ENCODE peak calls at places on chromosomes 5 and 9, in ten cellular contexts. O is glutamatergic neuron; T is ovary; P is lower leg skin; N is T-helper 2 cell; M is hippocampal formation; Z is stimulated activated CD4-positive, alpha-beta T cell treated with anti-CD3 and anti-CD28 coated beads, Interleukin-12 subunit alpha, Interleukin-12 subunit beta, amount 100 ng/mL, for 4 hours; Y is suprapubic skin; L is GM13977; I is activated CD4-positive, alpha-beta memory T cell treated with anti-CD3 and anti-CD28 coated beads for 36 hours. A is an unnamed sample.
A peak's percentile ranks its signal among the peaks of the same experiment; 100 is the strongest.

GRCh38 chr5:123754903-123755302 is 242.9 kb downstream of the CSNK1G3 start:
- DNase-seq in M (no peak), L (no peak), N (no peak), O (no peak), P (no peak), Z (no peak), T (no peak), Y (no peak), I (no peak), A (no peak)

GRCh38 chr5:76701298-76701697 is 14.6 kb upstream of the F2R start:
- DNase-seq in O (no peak), M (no peak), P (peak; percentile 80), T (no peak), L (no peak), I (no peak), N (no peak), Y (no peak), Z (no peak), A (no peak)

GRCh38 chr5:144142030-144142825 is 28.2 kb downstream of the YIPF5 start:
- DNase-seq in T (no peak), Z (no peak), I (no peak), Y (no peak), M (no peak), O (no peak), N (no peak), L (peak; percentile 38), P (no peak), A (no peak)

GRCh38 chr9:13244190-13244589 is 35.3 kb downstream of the MPDZ start:
- DNase-seq in I (no peak), M (no peak), N (no peak), P (no peak), Z (no peak), Y (no peak), L (no peak), O (no peak), T (no peak), A (no peak)

GRCh38 chr5:9543266-9543925 is 2.5 kb downstream of the SEMA5A start:
- DNase-seq in P (no peak), O (no peak), Z (no peak), L (no peak), I (no peak), M (no peak), N (no peak), Y (no peak), T (no peak), A (no peak)

GRCh38 chr9:86794356-86795046 is 152.8 kb downstream of the GAS1 start:
- DNase-seq in Y (no peak), O (no peak), Z (no peak), I (no peak), L (no peak), P (no peak), M (no peak), T (peak; percentile 47), N (no peak), A (no peak)

GRCh38 chr9:134061688-134062371 is 6.0 kb downstream of the BRD3 start:
- DNase-seq in Z (no peak), O (peak; percentile 49), Y (no peak), M (no peak), I (no peak), T (peak; percentile 29), L (no peak), N (no peak), P (no peak), A (peak; percentile 17)

GRCh38 chr9:20551835-20552234 is 70.5 kb downstream of the MLLT3 start:
- DNase-seq in Z (no peak), M (no peak), N (no peak), T (no peak), P (no peak), O (no peak), L (peak; percentile 22), Y (no peak), I (peak; percentile 58), A (no peak)

GRCh38 chr9:4170231-4170630 is 129.6 kb downstream of the GLIS3 start:
- DNase-seq in O (no peak), Z (no peak), I (no peak), P (no peak), N (no peak), T (no peak), M (no peak), L (no peak), Y (no peak), A (no peak)

GRCh38 chr5:40988761-40989510 is 79.6 kb downstream of the C7 start:
- DNase-seq in T (no peak), Z (no peak), P (no peak), Y (no peak), L (no peak), I (no peak), N (no peak), M (no peak), O (no peak), A (no peak)

GRCh38 chr5:91162534-91163381 is 220.4 kb downstream of the ARRDC3 start:
- DNase-seq in O (no peak), Z (peak; percentile 44), L (peak; percentile 50), N (peak; percentile 49), Y (no peak), M (peak; percentile 16), I (peak; percentile 86), T (peak; percentile 34), P (peak; percentile 88), A (no peak)

GRCh38 chr5:144567416-144567770 is 396.7 kb downstream of the KCTD16 start:
- DNase-seq in P (no peak), L (no peak), O (no peak), N (no peak), Z (no peak), I (no peak), Y (no peak), M (no peak), T (no peak), A (no peak)

GRCh38 chr5:87844449-87844848 is 424.2 kb downstream of the TMEM161B start:
- DNase-seq in N (no peak), Y (no peak), T (no peak), Z (no peak), O (no peak), M (no peak), L (no peak), P (no peak), I (no peak), A (no peak)

GRCh38 chr9:113222482-113222841 is 1.1 kb downstream of the SLC31A1 start:
- DNase-seq in Y (no peak), M (no peak), P (no peak), T (no peak), Z (no peak), N (no peak), L (no peak), I (no peak), O (no peak), A (no peak)

GRCh38 chr9:128128836-128129590 is 1.5 kb upstream of the PTGES2 start:
- DNase-seq in M (no peak), Z (no peak), I (no peak), P (no peak), O (peak; percentile 52), T (peak; percentile 58), N (no peak), L (no peak), Y (no peak), A (no peak)

GRCh38 chr9:101366038-101366756 is 18.6 kb downstream of the BAAT start:
- DNase-seq in P (no peak), T (no peak), M (no peak), I (no peak), L (no peak), O (no peak), Y (no peak), Z (no peak), N (no peak), A (no peak)

GRCh38 chr5:136018814-136019777 is 9.7 kb upstream of the TGFBI start:
- DNase-seq in N (no peak), Y (no peak), O (no peak), P (peak; percentile 87), I (no peak), L (no peak), Z (no peak), M (no peak), T (no peak), A (no peak)

GRCh38 chr5:125550237-125550636 is 803.8 kb upstream of the ZNF608 start:
- DNase-seq in Z (no peak), L (no peak), I (no peak), T (no peak), O (no peak), Y (no peak), N (no peak), M (no peak), P (no peak), A (no peak)

GRCh38 chr9:99623780-99624364 is 197.8 kb upstream of the NR4A3 start:
- DNase-seq in M (no peak), N (no peak), T (no peak), L (no peak), Z (no peak), I (no peak), P (no peak), O (no peak), Y (no peak), A (no peak)

GRCh38 chr5:43332401-43332800 is 19.2 kb upstream of the HMGCS1 start:
- DNase-seq in L (no peak), Y (no peak), N (no peak), I (no peak), Z (no peak), M (no peak), O (no peak), T (no peak), P (no peak), A (no peak)

GRCh38 chr5:10599828-10600227 is 36.0 kb downstream of the ANKRD33B start:
- DNase-seq in T (no peak), Y (no peak), Z (no peak), N (no peak), M (no peak), P (no peak), I (no peak), O (no peak), L (no peak), A (no peak)

GRCh38 chr9:94697972-94698581 is 28.4 kb upstream of the AOPEP start:
- DNase-seq in I (no peak), Z (no peak), T (no peak), L (no peak), P (no peak), M (no peak), Y (no peak), N (no peak), O (no peak), A (no peak)

GRCh38 chr9:23567756-23568155 is 258.3 kb downstream of the ELAVL2 start:
- DNase-seq in Z (no peak), I (no peak), M (no peak), L (no peak), N (no peak), T (no peak), Y (no peak), P (no peak), O (no peak), A (no peak)

GRCh38 chr5:41656597-41656996 is 146.2 kb upstream of the PLCXD3 start:
- DNase-seq in P (no peak), L (no peak), O (no peak), T (no peak), I (no peak), M (no peak), N (no peak), Z (no peak), Y (no peak), A (no peak)

GRCh38 chr9:103714992-103715391 is 379.1 kb upstream of the SMC2 start:
- DNase-seq in P (no peak), M (no peak), O (no peak), T (no peak), I (no peak), Y (no peak), N (no peak), L (no peak), Z (no peak), A (no peak)

GRCh38 chr9:38200431-38200830 is 131.4 kb upstream of the SHB start:
- DNase-seq in O (peak; percentile 40), Z (no peak), Y (no peak), P (no peak), N (no peak), I (no peak), L (no peak), T (no peak), M (no peak), A (no peak)

GRCh38 chr5:133662578-133662977 is 50.2 kb upstream of the FSTL4 start:
- DNase-seq in L (no peak), Y (no peak), Z (no peak), P (peak; percentile 20), O (no peak), T (no peak), M (no peak), N (no peak), I (no peak), A (no peak)

GRCh38 chr9:114779352-114779845 is 26.4 kb downstream of the TNFSF15 start:
- DNase-seq in L (no peak), O (no peak), Z (no peak), N (no peak), M (no peak), I (no peak), P (peak; percentile 33), Y (no peak), T (no peak), A (no peak)